ENCODE peak calls at places on chromosomes 5 and 9, in five cellular contexts. X is astrocyte of the spinal cord, L is foreskin fibroblast, A is brain microvascular endothelial cell, I is SJSA1. R is an unnamed sample.

GRCh38 chr9:109805054-109805453 is 25.1 kb downstream of the PALM2AKAP2 start:
- DNase-seq in L (no peak), X (no peak), I (no peak), A (no peak), R (no peak)

GRCh38 chr5:181236954-181237641 is 6.6 kb downstream of the RACK1 start:
- DNase-seq in L (no peak), X (no peak), I (no peak), A (no peak), R (no peak)

GRCh38 chr5:127754259-127754658 is 51.1 kb downstream of the CCDC192 start:
- DNase-seq in L (no peak), X (peak; percentile 29), A (peak; percentile 67), I (no peak), R (no peak)

GRCh38 chr9:93287189-93287552 is 103.2 kb downstream of the WNK2 start:
- DNase-seq in I (no peak), X (no peak), A (no peak), L (no peak), R (no peak)

GRCh38 chr5:45793638-45794532 is 97.7 kb upstream of the HCN1 start:
- DNase-seq in L (no peak), X (no peak), I (no peak), A (no peak), R (no peak)

GRCh38 chr9:108838017-108838416 is 17.8 kb downstream of the ACTL7B start:
- DNase-seq in X (no peak), A (no peak), I (no peak), L (peak; percentile 27), R (no peak)

GRCh38 chr9:129626079-129626943 is at the start of gene NTMT1:
- DNase-seq in A (peak; percentile 73), L (peak; percentile 81), X (peak; percentile 82), I (peak; percentile 83), R (peak; percentile 75)

GRCh38 chr9:107276966-107277710 is 5.9 kb upstream of the RAD23B start:
- DNase-seq in I (no peak), L (no peak), X (no peak), A (no peak), R (no peak)

GRCh38 chr5:146068977-146069779 is 36.2 kb downstream of the PLAC8L1 start:
- DNase-seq in A (no peak), L (no peak), X (no peak), I (no peak), R (no peak)

GRCh38 chr9:98375138-98375726 is 119.8 kb upstream of the TBC1D2 start:
- DNase-seq in L (peak; percentile 82), X (peak; percentile 36), I (no peak), A (peak; percentile 80), R (no peak)

GRCh38 chr9:120892177-120892747 is 15.3 kb upstream of the PHF19 start:
- DNase-seq in A (no peak), I (no peak), X (no peak), L (no peak), R (no peak)

GRCh38 chr9:89436326-89436725 is 61.6 kb downstream of the SEMA4D start:
- DNase-seq in X (no peak), L (no peak), A (no peak), I (no peak), R (no peak)

GRCh38 chr5:76372320-76373054 is 30.6 kb upstream of the IQGAP2 start:
- DNase-seq in X (peak; percentile 88), A (peak; percentile 93), I (peak; percentile 72), L (peak; percentile 61), R (no peak)

GRCh38 chr9:108469654-108470053 is 386.1 kb downstream of the ACTL7B start:
- DNase-seq in X (peak; percentile 90), A (peak; percentile 72), L (peak; percentile 81), I (no peak), R (no peak)

GRCh38 chr9:91896513-91897121 is 53.4 kb downstream of the ROR2 start:
- DNase-seq in L (no peak), X (peak; percentile 46), A (no peak), I (no peak), R (no peak)

GRCh38 chr9:84000186-84000585 is 19.6 kb downstream of the RMI1 start:
- DNase-seq in I (no peak), A (no peak), X (no peak), L (no peak), R (no peak)

GRCh38 chr9:135858491-135859185 is 48.7 kb downstream of the CAMSAP1 start:
- DNase-seq in X (no peak), A (no peak), L (peak; percentile 29), I (no peak), R (no peak)

GRCh38 chr9:72667181-72667580 is 145.8 kb downstream of the TMC1 start:
- DNase-seq in A (no peak), L (no peak), I (no peak), X (no peak), R (no peak)

GRCh38 chr9:137028281-137029057 is 432 bp upstream of the ABCA2 start:
- DNase-seq in I (no peak), X (no peak), L (peak; percentile 50), A (no peak), R (no peak)

GRCh38 chr5:3595102-3595961 is at the start of gene IRX1:
- DNase-seq in X (peak; percentile 56), A (no peak), L (peak; percentile 64), I (no peak), R (no peak)

GRCh38 chr9:114538241-114538640 is 33.0 kb upstream of the WHRN start:
- DNase-seq in A (no peak), X (no peak), L (no peak), I (no peak), R (peak; percentile 30)

GRCh38 chr9:72326643-72327042 is 38.4 kb downstream of the ZFAND5 start:
- DNase-seq in I (no peak), A (no peak), L (no peak), X (no peak), R (no peak)

GRCh38 chr9:94824913-94825619 is 98.6 kb downstream of the AOPEP start:
- DNase-seq in L (no peak), A (no peak), I (no peak), X (no peak), R (no peak)
- H3K4me3 ChIP-seq in L (no peak overlapping the region), A (no peak overlapping the region), I (no peak overlapping the region), X (no peak overlapping the region), R (no peak overlapping the region)

GRCh38 chr5:132132138-132132537 is 58.5 kb downstream of the CSF2 start:
- DNase-seq in L (no peak), I (no peak), A (no peak), X (no peak), R (no peak)
- H3K4me3 ChIP-seq in L (no peak overlapping the region), I (no peak overlapping the region), A (no peak overlapping the region), X (no peak overlapping the region), R (no peak overlapping the region)

GRCh38 chr5:55222061-55222818 is 4.9 kb downstream of the MCIDAS start:
- DNase-seq in L (no peak), X (no peak), A (no peak), I (no peak), R (no peak)
- H3K4me3 ChIP-seq in L (no peak overlapping the region), X (no peak overlapping the region), A (no peak overlapping the region), I (no peak overlapping the region), R (no peak overlapping the region)

DNA sequence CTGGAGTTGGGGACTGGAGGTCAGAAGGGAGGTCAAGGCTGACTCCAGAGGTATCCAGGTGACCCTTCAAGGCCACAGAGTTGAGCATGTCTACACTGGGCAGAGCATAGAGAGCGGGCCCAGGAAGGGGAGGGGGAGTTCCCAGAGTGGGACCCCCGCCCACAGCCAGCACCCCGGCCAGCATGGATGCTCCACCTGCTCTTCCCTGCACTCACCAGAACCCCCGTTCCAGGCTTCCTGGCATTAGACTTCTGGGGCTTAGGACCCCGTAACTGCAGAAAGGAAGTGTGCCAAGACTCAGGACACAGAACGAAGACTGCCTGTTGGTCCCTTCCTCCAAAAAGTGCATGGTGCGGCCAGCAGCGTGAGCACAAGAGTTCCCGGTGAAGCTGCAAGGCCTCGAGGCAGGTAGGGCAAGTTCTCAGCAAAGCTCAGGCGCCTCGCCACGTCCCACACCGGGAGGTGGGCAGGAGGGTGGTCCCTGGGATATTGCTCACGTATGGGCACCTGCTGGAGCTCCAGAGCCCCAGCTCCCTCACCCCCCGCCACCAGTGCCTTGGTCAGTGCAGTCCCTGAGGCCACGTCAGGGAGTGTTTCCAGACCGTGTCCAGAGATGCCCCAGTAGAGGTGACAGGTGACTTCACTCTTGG is 13.8 kb downstream of the ABO start:
- DNase-seq in A (no peak), L (no peak), I (no peak), X (no peak), R (no peak)
- H3K4me3 ChIP-seq in A (no peak overlapping the region), L (no peak overlapping the region), I (no peak overlapping the region), X (no peak overlapping the region), R (no peak overlapping the region)

GRCh38 chr5:179865471-179866240 is 7.0 kb upstream of the MRNIP start:
- DNase-seq in X (no peak), I (no peak), L (no peak), A (no peak), R (no peak)
- H3K4me3 ChIP-seq in X (no peak overlapping the region), I (no peak overlapping the region), L (no peak overlapping the region), A (no peak overlapping the region), R (no peak overlapping the region)

DNA sequence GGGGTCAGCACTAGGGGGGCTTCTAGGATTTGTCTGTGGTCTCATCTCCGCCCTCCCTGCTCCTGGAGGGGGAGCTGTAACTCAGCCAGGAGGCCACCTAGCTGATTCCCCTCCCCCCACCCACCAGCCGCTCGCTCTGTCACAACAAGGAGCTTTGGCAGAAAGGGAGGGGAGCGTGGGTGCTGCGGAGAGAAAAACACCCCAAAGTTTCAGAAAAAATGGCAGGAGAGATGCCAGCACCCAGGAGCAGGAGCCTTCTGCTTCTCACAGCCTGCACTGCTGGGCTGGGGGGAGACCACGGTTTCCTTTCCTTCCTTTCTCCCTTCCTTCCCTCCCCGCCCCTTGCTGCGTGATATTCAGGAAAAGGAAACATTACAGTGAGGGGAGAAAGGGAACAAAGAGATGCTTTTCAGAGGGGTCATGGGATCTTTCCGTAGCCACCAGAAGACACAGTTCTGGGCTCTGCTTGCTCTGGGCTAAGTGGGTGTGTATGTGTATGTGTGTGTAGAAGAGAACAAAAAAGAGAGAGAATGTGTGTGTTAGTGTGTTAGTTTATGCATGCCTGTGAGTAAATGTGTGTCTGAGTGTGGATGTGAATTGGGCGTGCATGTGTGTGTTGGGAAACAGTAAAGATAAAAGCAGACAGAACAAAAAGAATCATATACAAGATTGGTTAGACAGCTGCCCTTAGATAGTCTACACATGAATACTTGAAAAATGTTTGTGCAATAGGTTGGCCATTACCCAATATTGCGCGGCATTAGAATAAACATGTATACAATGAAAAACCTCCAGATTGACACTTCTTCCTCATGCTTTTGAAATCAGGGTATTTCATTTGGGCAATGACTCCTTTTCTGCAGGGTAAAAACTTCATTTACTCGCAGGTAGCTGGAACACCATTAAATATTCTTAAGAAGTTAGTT is 36.4 kb upstream of the HSPA9 start:
- DNase-seq in A (no peak), L (no peak), I (no peak), X (no peak), R (no peak)
- H3K4me3 ChIP-seq in A (peak overlapping the region; percentile 55), L (peak overlapping the region; percentile 20), I (peak overlapping the region; percentile 5), X (peak overlapping the region; percentile 28), R (peak overlapping the region; percentile 8)